ENCODE peak calls at places on chromosomes 7 and 10, in nine cellular contexts. M is colonic mucosa; J is stimulated activated CD4-positive, alpha-beta T cell treated with anti-CD3 and anti-CD28 coated beads, Interleukin-1b, Interleukin-23, amount 100 ng/mL, for 48 hours; A is SW 1271; C is activated CD8-positive, alpha-beta memory T cell treated with anti-CD3 and anti-CD28 coated beads, Interleukin-2, amount 50 U/mL, for 4 hours; L is fibroblast of lung; Z is HFFc6; B is uterus; T is T-helper 9 cell. V is an unnamed sample.

GRCh38 chr7:55477781-55478374 is 94.4 kb downstream of the VOPP1 start:
- DNase-seq in A (no peak), J (no peak), L (peak; percentile 97), C (no peak), M (peak; percentile 3), Z (peak; percentile 94), T (no peak), B (no peak), V (peak; percentile 91)

GRCh38 chr10:73892314-73893080 is 18.1 kb upstream of the CAMK2G start:
- DNase-seq in M (no peak), Z (peak; percentile 52), C (no peak), T (no peak), A (no peak), B (no peak), L (peak; percentile 80), J (no peak), V (peak; percentile 72)

GRCh38 chr10:129949411-129950335 is 14.4 kb downstream of the EBF3 start:
- DNase-seq in J (no peak), B (peak; percentile 19), L (no peak), T (no peak), C (no peak), A (no peak), Z (no peak), M (no peak), V (peak; percentile 64)

GRCh38 chr10:100520811-100521210 is 1.1 kb upstream of the SEC31B start:
- DNase-seq in C (no peak), J (no peak), Z (peak; percentile 27), M (no peak), L (peak; percentile 71), A (peak; percentile 34), T (no peak), B (no peak), V (peak; percentile 55)

GRCh38 chr10:121841862-121842261 is 86.0 kb downstream of the ATE1 start:
- DNase-seq in A (no peak), L (no peak), T (no peak), C (no peak), M (no peak), J (no peak), Z (no peak), B (no peak), V (no peak)

GRCh38 chr10:3926675-3927525 is 141.9 kb upstream of the KLF6 start:
- DNase-seq in Z (no peak), M (no peak), A (no peak), C (no peak), B (no peak), L (peak; percentile 69), T (no peak), J (no peak), V (no peak)

GRCh38 chr10:60182691-60183090 is 207.0 kb downstream of the ANK3 start:
- DNase-seq in J (no peak), C (no peak), A (no peak), L (peak; percentile 69), Z (no peak), B (peak; percentile 24), M (no peak), T (no peak), V (peak; percentile 46)

GRCh38 chr10:113578766-113579165 is 25.9 kb downstream of the HABP2 start:
- DNase-seq in A (no peak), M (no peak), C (no peak), Z (no peak), B (no peak), L (no peak), J (no peak), T (no peak), V (no peak)

GRCh38 chr7:381211-382117 is 91.5 kb downstream of the FOXL3 start:
- DNase-seq in Z (no peak), T (peak; percentile 27), B (peak; percentile 15), L (no peak), A (no peak), C (peak; percentile 59), J (no peak), M (peak; percentile 15), V (no peak)

GRCh38 chr7:84705079-84705478 is 481.8 kb downstream of the SEMA3D start:
- DNase-seq in J (no peak), A (no peak), Z (no peak), C (no peak), T (no peak), M (no peak), L (no peak), B (no peak), V (no peak)

GRCh38 chr7:7157177-7157886 is 25.0 kb upstream of the C1GALT1 start:
- DNase-seq in M (no peak), C (peak; percentile 34), B (no peak), L (peak; percentile 93), Z (peak; percentile 79), A (peak; percentile 28), J (peak; percentile 23), T (peak; percentile 39), V (peak; percentile 95)

GRCh38 chr7:5408777-5409176 is 14.9 kb downstream of the TNRC18 start:
- DNase-seq in M (no peak), A (peak; percentile 43), L (peak; percentile 80), B (no peak), J (no peak), C (no peak), Z (no peak), T (no peak), V (peak; percentile 80)

GRCh38 chr10:118238573-118239240 is 103.4 kb downstream of the FAM204A start:
- DNase-seq in L (peak; percentile 12), T (no peak), M (no peak), J (no peak), A (no peak), C (no peak), Z (peak; percentile 31), B (peak; percentile 49), V (peak; percentile 75)

GRCh38 chr10:126227762-126228134 is 160.5 kb downstream of the ADAM12 start:
- DNase-seq in Z (peak; percentile 30), A (peak; percentile 63), J (no peak), L (peak; percentile 45), M (no peak), B (no peak), C (no peak), T (no peak), V (peak; percentile 92)

GRCh38 chr7:99380823-99381663 is 6.5 kb downstream of the ARPC1B start:
- DNase-seq in J (peak; percentile 95), C (peak; percentile 83), M (peak; percentile 42), A (peak; percentile 35), Z (no peak), B (no peak), L (no peak), T (peak; percentile 84), V (no peak)

GRCh38 chr10:102856758-102857424 is 2.8 kb downstream of the BORCS7 start:
- DNase-seq in L (no peak), B (no peak), C (no peak), M (no peak), A (no peak), J (no peak), T (no peak), Z (no peak), V (no peak)

GRCh38 chr7:141748401-141748800 is 10.2 kb downstream of the SSBP1 start:
- DNase-seq in A (peak; percentile 15), B (no peak), T (no peak), J (no peak), M (no peak), C (no peak), L (peak; percentile 57), Z (no peak), V (no peak)

GRCh38 chr7:8627322-8627721 is 193.9 kb downstream of the NXPH1 start:
- DNase-seq in M (no peak), C (no peak), A (no peak), J (no peak), Z (no peak), B (no peak), T (no peak), L (no peak), V (no peak)

GRCh38 chr7:29146082-29146706 is at the start of gene CPVL:
- DNase-seq in C (no peak), J (no peak), L (peak; percentile 14), A (no peak), M (peak; percentile 59), B (peak; percentile 26), T (no peak), Z (no peak), V (no peak)

GRCh38 chr10:85542936-85543730 is 823.5 kb downstream of the GRID1 start:
- DNase-seq in A (no peak), B (no peak), C (no peak), L (no peak), T (no peak), M (no peak), J (no peak), Z (no peak), V (no peak)

GRCh38 chr10:60648761-60649160 is 129.5 kb upstream of the CDK1 start:
- DNase-seq in J (no peak), B (no peak), A (no peak), T (no peak), L (no peak), M (no peak), Z (no peak), C (no peak), V (no peak)

GRCh38 chr7:26151953-26152781 is at the start of gene NFE2L3:
- DNase-seq in B (peak; percentile 36), T (peak; percentile 74), C (peak; percentile 82), L (peak; percentile 64), J (peak; percentile 84), Z (peak; percentile 23), M (peak; percentile 92), A (peak; percentile 71), V (peak; percentile 75)

GRCh38 chr10:132931258-132931657 is 11.1 kb downstream of the CFAP46 start:
- DNase-seq in J (peak; percentile 66), M (no peak), T (no peak), L (no peak), C (no peak), Z (no peak), B (no peak), A (no peak), V (no peak)

GRCh38 chr7:92569137-92569536 is 21.1 kb downstream of the FAM133B start:
- DNase-seq in A (no peak), L (no peak), J (no peak), Z (no peak), T (no peak), M (no peak), B (no peak), C (no peak), V (no peak)

GRCh38 chr10:124674768-124675222 is 69.4 kb downstream of the FAM53B start:
- DNase-seq in J (no peak), L (no peak), Z (no peak), A (no peak), M (no peak), C (no peak), B (no peak), T (no peak), V (peak; percentile 33)

V was measured in foreskin fibroblast.